ENCODE peak calls at places on chromosome 12, in ten cellular contexts. One of them, this sample, is unnamed.

GRCh38 chr12:67697981-67698380 is 49.4 kb downstream of the DYRK2 start:
- DNase-seq in pancreas: no peak
- DNase-seq in HepG2: no peak
- DNase-seq in dorsolateral prefrontal cortex: no peak
- DNase-seq in right atrium auricular region: no peak
- DNase-seq in prostate gland: no peak
- DNase-seq in coronary artery: no peak
- DNase-seq in mesenchymal stem cell: peak
- DNase-seq in upper lobe of left lung: no peak
- DNase-seq in cardiac muscle cell: no peak
- DNase-seq in this sample: no peak

GRCh38 chr12:27462151-27462694 is 15.7 kb downstream of the SMCO2 start:
- DNase-seq in pancreas: no peak
- DNase-seq in HepG2: no peak
- DNase-seq in dorsolateral prefrontal cortex: no peak
- DNase-seq in right atrium auricular region: no peak
- DNase-seq in prostate gland: no peak
- DNase-seq in coronary artery: no peak
- DNase-seq in mesenchymal stem cell: no peak
- DNase-seq in upper lobe of left lung: no peak
- DNase-seq in cardiac muscle cell: no peak
- DNase-seq in this sample: no peak

GRCh38 chr12:6338955-6339761 is 2.7 kb downstream of the TNFRSF1A start:
- DNase-seq in pancreas: no peak
- DNase-seq in HepG2: no peak
- DNase-seq in dorsolateral prefrontal cortex: no peak
- DNase-seq in right atrium auricular region: no peak
- DNase-seq in prostate gland: no peak
- DNase-seq in coronary artery: no peak
- DNase-seq in mesenchymal stem cell: peak
- DNase-seq in upper lobe of left lung: no peak
- DNase-seq in cardiac muscle cell: no peak
- DNase-seq in this sample: no peak

GRCh38 chr12:120711411-120711810 is 1.2 kb downstream of the UNC119B start:
- DNase-seq in pancreas: no peak
- DNase-seq in HepG2: no peak
- DNase-seq in dorsolateral prefrontal cortex: no peak
- DNase-seq in right atrium auricular region: no peak
- DNase-seq in prostate gland: no peak
- DNase-seq in coronary artery: no peak
- DNase-seq in mesenchymal stem cell: no peak
- DNase-seq in upper lobe of left lung: no peak
- DNase-seq in cardiac muscle cell: no peak
- DNase-seq in this sample: no peak

GRCh38 chr12:49225551-49226166 is 36.8 kb upstream of the TUBA1A start:
- DNase-seq in pancreas: no peak
- DNase-seq in HepG2: no peak
- DNase-seq in dorsolateral prefrontal cortex: no peak
- DNase-seq in right atrium auricular region: no peak
- DNase-seq in prostate gland: no peak
- DNase-seq in coronary artery: no peak
- DNase-seq in mesenchymal stem cell: no peak
- DNase-seq in upper lobe of left lung: peak
- DNase-seq in cardiac muscle cell: no peak
- DNase-seq in this sample: no peak

GRCh38 chr12:97394657-97395056 is 67.9 kb upstream of the RMST start:
- DNase-seq in pancreas: no peak
- DNase-seq in HepG2: no peak
- DNase-seq in dorsolateral prefrontal cortex: no peak
- DNase-seq in right atrium auricular region: no peak
- DNase-seq in prostate gland: no peak
- DNase-seq in coronary artery: no peak
- DNase-seq in mesenchymal stem cell: no peak
- DNase-seq in upper lobe of left lung: no peak
- DNase-seq in cardiac muscle cell: no peak
- DNase-seq in this sample: no peak

GRCh38 chr12:30896461-30896860 is 30.1 kb upstream of the TSPAN11 start:
- DNase-seq in pancreas: no peak
- DNase-seq in HepG2: no peak
- DNase-seq in dorsolateral prefrontal cortex: no peak
- DNase-seq in right atrium auricular region: no peak
- DNase-seq in prostate gland: no peak
- DNase-seq in coronary artery: no peak
- DNase-seq in mesenchymal stem cell: peak
- DNase-seq in upper lobe of left lung: no peak
- DNase-seq in cardiac muscle cell: no peak
- DNase-seq in this sample: no peak

GRCh38 chr12:42143401-42144173 is 1.1 kb downstream of the GXYLT1 start:
- DNase-seq in pancreas: no peak
- DNase-seq in HepG2: no peak
- DNase-seq in dorsolateral prefrontal cortex: no peak
- DNase-seq in right atrium auricular region: no peak
- DNase-seq in prostate gland: peak
- DNase-seq in coronary artery: no peak
- DNase-seq in mesenchymal stem cell: peak
- DNase-seq in upper lobe of left lung: no peak
- DNase-seq in cardiac muscle cell: peak
- DNase-seq in this sample: no peak

GRCh38 chr12:79555006-79555925 is 135.5 kb downstream of the PAWR start:
- DNase-seq in pancreas: no peak
- DNase-seq in HepG2: peak
- DNase-seq in dorsolateral prefrontal cortex: no peak
- DNase-seq in right atrium auricular region: no peak
- DNase-seq in prostate gland: no peak
- DNase-seq in coronary artery: no peak
- DNase-seq in mesenchymal stem cell: peak
- DNase-seq in upper lobe of left lung: no peak
- DNase-seq in cardiac muscle cell: peak
- DNase-seq in this sample: no peak

GRCh38 chr12:78229491-78230209 is 399.0 kb downstream of the NAV3 start:
- DNase-seq in pancreas: no peak
- DNase-seq in HepG2: peak
- DNase-seq in dorsolateral prefrontal cortex: no peak
- DNase-seq in right atrium auricular region: no peak
- DNase-seq in prostate gland: no peak
- DNase-seq in coronary artery: no peak
- DNase-seq in mesenchymal stem cell: peak
- DNase-seq in upper lobe of left lung: no peak
- DNase-seq in cardiac muscle cell: peak
- DNase-seq in this sample: no peak

GRCh38 chr12:125091401-125091800 is 26.2 kb downstream of the AACS start:
- DNase-seq in pancreas: no peak
- DNase-seq in HepG2: no peak
- DNase-seq in dorsolateral prefrontal cortex: no peak
- DNase-seq in right atrium auricular region: no peak
- DNase-seq in prostate gland: no peak
- DNase-seq in coronary artery: no peak
- DNase-seq in mesenchymal stem cell: no peak
- DNase-seq in upper lobe of left lung: no peak
- DNase-seq in cardiac muscle cell: no peak
- DNase-seq in this sample: no peak
- H3K4me3 ChIP-seq in pancreas: no peak
- H3K4me3 ChIP-seq in HepG2: no peak
- H3K4me3 ChIP-seq in dorsolateral prefrontal cortex: no peak
- H3K4me3 ChIP-seq in right atrium auricular region: no peak
- H3K4me3 ChIP-seq in prostate gland: no peak
- H3K4me3 ChIP-seq in coronary artery: no peak
- H3K4me3 ChIP-seq in mesenchymal stem cell: no peak
- H3K4me3 ChIP-seq in upper lobe of left lung: no peak
- H3K4me3 ChIP-seq in cardiac muscle cell: no peak
- H3K4me3 ChIP-seq in this sample: no peak

DNA sequence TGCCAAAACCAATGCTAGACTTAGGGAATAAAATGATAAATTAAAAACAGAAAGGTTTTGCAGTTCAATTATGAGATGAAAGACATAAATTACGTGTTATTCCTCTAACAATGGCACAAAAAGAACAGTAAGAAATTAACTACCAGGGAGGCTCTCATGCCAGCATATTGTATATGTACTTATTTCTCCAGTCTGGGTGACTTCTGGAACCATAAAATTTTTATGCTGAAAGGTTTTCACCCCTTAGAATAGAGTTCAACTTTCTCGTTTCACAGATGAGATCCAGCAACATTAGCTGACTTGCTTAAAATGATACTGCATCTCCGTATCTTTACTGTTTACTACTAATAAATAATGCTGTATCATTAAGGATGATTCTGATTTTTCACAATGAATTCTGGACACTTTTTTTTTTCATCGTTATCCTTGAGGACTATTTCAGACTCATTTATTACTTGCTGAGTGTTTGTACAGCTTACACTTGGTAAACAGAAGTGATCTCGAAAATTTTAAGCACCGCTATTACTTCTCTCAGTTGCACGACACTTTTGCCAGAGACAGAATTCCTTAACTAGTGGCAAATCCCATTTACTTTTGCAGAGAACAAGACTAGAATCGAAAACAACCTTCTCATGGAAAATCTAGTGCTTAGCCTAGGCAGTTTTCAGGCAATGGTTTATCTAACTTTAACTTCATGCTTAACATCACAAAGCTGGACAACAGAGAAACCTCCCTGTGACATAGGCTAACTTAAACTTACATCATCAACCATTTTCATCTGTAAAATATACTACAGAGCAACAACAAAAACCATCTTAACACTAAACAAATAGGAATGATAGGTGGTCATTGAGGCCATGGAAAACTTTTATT is 2.7 kb downstream of the RSRC2 start:
- DNase-seq in pancreas: no peak
- DNase-seq in HepG2: no peak
- DNase-seq in dorsolateral prefrontal cortex: no peak
- DNase-seq in right atrium auricular region: no peak
- DNase-seq in prostate gland: no peak
- DNase-seq in coronary artery: no peak
- DNase-seq in mesenchymal stem cell: peak
- DNase-seq in upper lobe of left lung: no peak
- DNase-seq in cardiac muscle cell: no peak
- DNase-seq in this sample: no peak
- H3K27ac ChIP-seq in pancreas: no peak
- H3K27ac ChIP-seq in HepG2: peak
- H3K27ac ChIP-seq in dorsolateral prefrontal cortex: no peak
- H3K27ac ChIP-seq in right atrium auricular region: peak
- H3K27ac ChIP-seq in prostate gland: peak
- H3K27ac ChIP-seq in coronary artery: peak
- H3K27ac ChIP-seq in mesenchymal stem cell: no peak
- H3K27ac ChIP-seq in upper lobe of left lung: peak
- H3K27ac ChIP-seq in cardiac muscle cell: no peak
- H3K27ac ChIP-seq in this sample: no peak

DNA sequence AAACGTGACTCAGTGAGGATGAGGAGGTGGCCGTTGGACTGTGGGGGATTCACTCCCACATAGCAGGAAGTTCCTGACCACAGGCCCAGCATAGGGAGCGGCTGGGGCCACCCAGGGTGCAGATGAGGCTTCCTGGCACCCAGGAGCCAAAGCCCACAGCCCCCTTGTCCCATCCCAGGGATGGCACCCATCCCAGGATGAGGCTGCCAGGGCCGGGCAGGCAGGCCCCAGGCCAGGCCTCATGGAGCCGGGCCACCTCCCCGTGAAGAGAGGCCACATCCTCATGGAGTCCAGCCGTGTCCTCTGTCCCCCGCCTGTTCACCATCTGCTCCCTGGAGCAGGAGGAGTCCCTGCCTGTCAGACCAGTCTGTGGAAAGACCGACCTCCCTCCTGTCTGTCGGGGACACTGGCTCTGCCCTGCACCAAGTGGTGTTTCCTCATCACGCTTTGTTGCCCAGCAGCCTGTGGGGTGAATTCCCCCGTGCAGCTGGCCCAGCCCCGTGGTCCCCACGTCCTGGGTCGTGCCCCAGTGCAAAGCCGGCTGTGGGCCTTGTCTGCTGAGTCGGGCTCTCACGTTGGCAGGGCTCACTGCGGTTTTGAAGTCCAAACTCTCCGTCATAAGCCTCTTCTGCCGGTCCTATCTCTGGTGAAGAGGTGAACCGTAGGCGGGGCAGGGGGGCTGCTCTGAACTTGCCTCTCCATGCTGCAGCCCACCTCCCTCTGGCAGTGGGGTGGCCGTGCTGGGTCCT is 24.5 kb downstream of the MMP17 start:
- DNase-seq in pancreas: no peak
- DNase-seq in HepG2: no peak
- DNase-seq in dorsolateral prefrontal cortex: no peak
- DNase-seq in right atrium auricular region: no peak
- DNase-seq in prostate gland: no peak
- DNase-seq in coronary artery: no peak
- DNase-seq in mesenchymal stem cell: no peak
- DNase-seq in upper lobe of left lung: peak
- DNase-seq in cardiac muscle cell: no peak
- DNase-seq in this sample: no peak
- H3K4me3 ChIP-seq in pancreas: no peak
- H3K4me3 ChIP-seq in HepG2: no peak
- H3K4me3 ChIP-seq in dorsolateral prefrontal cortex: no peak
- H3K4me3 ChIP-seq in right atrium auricular region: no peak
- H3K4me3 ChIP-seq in prostate gland: no peak
- H3K4me3 ChIP-seq in coronary artery: no peak
- H3K4me3 ChIP-seq in mesenchymal stem cell: no peak
- H3K4me3 ChIP-seq in upper lobe of left lung: no peak
- H3K4me3 ChIP-seq in cardiac muscle cell: no peak
- H3K4me3 ChIP-seq in this sample: no peak

GRCh38 chr12:59452259-59452658 is 143.6 kb upstream of the SLC16A7 start:
- DNase-seq in pancreas: no peak
- DNase-seq in HepG2: no peak
- DNase-seq in dorsolateral prefrontal cortex: no peak
- DNase-seq in right atrium auricular region: no peak
- DNase-seq in prostate gland: no peak
- DNase-seq in coronary artery: no peak
- DNase-seq in mesenchymal stem cell: peak
- DNase-seq in upper lobe of left lung: no peak
- DNase-seq in cardiac muscle cell: no peak
- DNase-seq in this sample: no peak

GRCh38 chr12:59453461-59453860 is 142.4 kb upstream of the SLC16A7 start:
- DNase-seq in pancreas: no peak
- DNase-seq in HepG2: no peak
- DNase-seq in dorsolateral prefrontal cortex: no peak
- DNase-seq in right atrium auricular region: no peak
- DNase-seq in prostate gland: no peak
- DNase-seq in coronary artery: no peak
- DNase-seq in mesenchymal stem cell: no peak
- DNase-seq in upper lobe of left lung: no peak
- DNase-seq in cardiac muscle cell: no peak
- DNase-seq in this sample: no peak

GRCh38 chr12:59452746-59453145 is 143.1 kb upstream of the SLC16A7 start:
- DNase-seq in pancreas: no peak
- DNase-seq in HepG2: no peak
- DNase-seq in dorsolateral prefrontal cortex: no peak
- DNase-seq in right atrium auricular region: no peak
- DNase-seq in prostate gland: no peak
- DNase-seq in coronary artery: no peak
- DNase-seq in mesenchymal stem cell: peak
- DNase-seq in upper lobe of left lung: no peak
- DNase-seq in cardiac muscle cell: peak
- DNase-seq in this sample: no peak
- H3K27ac ChIP-seq in pancreas: no peak
- H3K27ac ChIP-seq in HepG2: no peak
- H3K27ac ChIP-seq in dorsolateral prefrontal cortex: no peak
- H3K27ac ChIP-seq in right atrium auricular region: no peak
- H3K27ac ChIP-seq in prostate gland: no peak
- H3K27ac ChIP-seq in coronary artery: no peak
- H3K27ac ChIP-seq in mesenchymal stem cell: peak
- H3K27ac ChIP-seq in upper lobe of left lung: no peak
- H3K27ac ChIP-seq in cardiac muscle cell: no peak
- H3K27ac ChIP-seq in this sample: no peak